ENCODE peak calls at places on chromosomes 16 and 17, in ten cellular contexts. One of them, this sample, is unnamed.

GRCh38 chr16:57507414-57508083 is 21.3 kb upstream of the DOK4 start:
- DNase-seq in stomach: no peak
- DNase-seq in GM12892: no peak
- DNase-seq in spleen: no peak
- DNase-seq in A549: no peak
- DNase-seq in sigmoid colon: peak; percentile 41
- DNase-seq in transverse colon: no peak
- DNase-seq in H1: no peak
- DNase-seq in lower leg skin: no peak
- DNase-seq in H54: no peak
- DNase-seq in this sample: no peak

GRCh38 chr17:63358111-63358839 is 87.8 kb downstream of the CYB561 start:
- DNase-seq in sigmoid colon: no peak
- DNase-seq in transverse colon: no peak
- DNase-seq in spleen: no peak
- DNase-seq in stomach: no peak
- DNase-seq in A549: peak; percentile 21
- DNase-seq in H1: no peak
- DNase-seq in H54: peak; percentile 46
- DNase-seq in lower leg skin: no peak
- DNase-seq in GM12892: no peak
- DNase-seq in this sample: no peak

GRCh38 chr17:53058031-53058430 is 764.7 kb upstream of the KIF2B start:
- DNase-seq in lower leg skin: no peak
- DNase-seq in sigmoid colon: no peak
- DNase-seq in spleen: no peak
- DNase-seq in H54: no peak
- DNase-seq in transverse colon: no peak
- DNase-seq in H1: no peak
- DNase-seq in stomach: no peak
- DNase-seq in GM12892: no peak
- DNase-seq in A549: no peak
- DNase-seq in this sample: no peak

GRCh38 chr16:11547517-11547916 is 39.2 kb downstream of the LITAF start:
- DNase-seq in H1: no peak
- DNase-seq in spleen: no peak
- DNase-seq in A549: no peak
- DNase-seq in lower leg skin: no peak
- DNase-seq in sigmoid colon: no peak
- DNase-seq in transverse colon: no peak
- DNase-seq in H54: no peak
- DNase-seq in stomach: no peak
- DNase-seq in GM12892: no peak
- DNase-seq in this sample: no peak

GRCh38 chr17:45052052-45052772 is 780 bp upstream of the DCAKD start:
- DNase-seq in sigmoid colon: peak; percentile 80
- DNase-seq in H1: peak; percentile 73
- DNase-seq in H54: no peak
- DNase-seq in A549: peak; percentile 38
- DNase-seq in lower leg skin: no peak
- DNase-seq in transverse colon: peak; percentile 68
- DNase-seq in spleen: peak; percentile 85
- DNase-seq in GM12892: no peak
- DNase-seq in stomach: peak; percentile 53
- DNase-seq in this sample: peak; percentile 65

GRCh38 chr16:89442588-89442987 is 47.8 kb downstream of the ANKRD11 start:
- DNase-seq in transverse colon: no peak
- DNase-seq in GM12892: no peak
- DNase-seq in H1: no peak
- DNase-seq in lower leg skin: no peak
- DNase-seq in A549: no peak
- DNase-seq in spleen: peak; percentile 58
- DNase-seq in sigmoid colon: no peak
- DNase-seq in stomach: no peak
- DNase-seq in H54: no peak
- DNase-seq in this sample: no peak

GRCh38 chr17:77437017-77437416 is 296.2 kb downstream of the SEC14L1 start:
- DNase-seq in lower leg skin: no peak
- DNase-seq in H54: no peak
- DNase-seq in H1: no peak
- DNase-seq in spleen: peak; percentile 87
- DNase-seq in A549: no peak
- DNase-seq in transverse colon: peak; percentile 42
- DNase-seq in sigmoid colon: peak; percentile 82
- DNase-seq in GM12892: no peak
- DNase-seq in stomach: no peak
- DNase-seq in this sample: no peak

GRCh38 chr17:67784364-67785121 is 40.8 kb upstream of the BPTF start:
- DNase-seq in sigmoid colon: no peak
- DNase-seq in stomach: peak; percentile 42
- DNase-seq in transverse colon: peak; percentile 40
- DNase-seq in GM12892: no peak
- DNase-seq in H1: no peak
- DNase-seq in spleen: no peak
- DNase-seq in H54: no peak
- DNase-seq in lower leg skin: no peak
- DNase-seq in A549: no peak
- DNase-seq in this sample: peak; percentile 98

GRCh38 chr17:16941643-16942042 is 30.3 kb downstream of the TNFRSF13B start:
- DNase-seq in transverse colon: no peak
- DNase-seq in sigmoid colon: no peak
- DNase-seq in stomach: no peak
- DNase-seq in A549: no peak
- DNase-seq in spleen: peak; percentile 13
- DNase-seq in H54: no peak
- DNase-seq in lower leg skin: no peak
- DNase-seq in GM12892: no peak
- DNase-seq in H1: no peak
- DNase-seq in this sample: no peak

GRCh38 chr16:46746821-46747776 is 1.0 kb downstream of the MYLK3 start:
- DNase-seq in GM12892: no peak
- DNase-seq in stomach: no peak
- DNase-seq in transverse colon: no peak
- DNase-seq in H1: no peak
- DNase-seq in H54: no peak
- DNase-seq in sigmoid colon: no peak
- DNase-seq in spleen: peak; percentile 72
- DNase-seq in A549: no peak
- DNase-seq in lower leg skin: no peak
- DNase-seq in this sample: no peak

GRCh38 chr16:46739934-46740333 is 8.2 kb downstream of the MYLK3 start:
- DNase-seq in stomach: no peak
- DNase-seq in GM12892: no peak
- DNase-seq in transverse colon: no peak
- DNase-seq in H1: no peak
- DNase-seq in sigmoid colon: peak; percentile 4
- DNase-seq in H54: no peak
- DNase-seq in lower leg skin: no peak
- DNase-seq in A549: no peak
- DNase-seq in spleen: peak; percentile 21
- DNase-seq in this sample: peak; percentile 80

GRCh38 chr16:46747777-46748651 is at the start of gene MYLK3:
- DNase-seq in stomach: no peak
- DNase-seq in transverse colon: no peak
- DNase-seq in sigmoid colon: peak; percentile 54
- DNase-seq in GM12892: no peak
- DNase-seq in H1: no peak
- DNase-seq in lower leg skin: no peak
- DNase-seq in spleen: peak; percentile 72
- DNase-seq in A549: no peak
- DNase-seq in H54: no peak
- DNase-seq in this sample: peak; percentile 71

GRCh38 chr16:46745594-46745993 is 2.5 kb downstream of the MYLK3 start:
- DNase-seq in A549: no peak
- DNase-seq in lower leg skin: no peak
- DNase-seq in H54: no peak
- DNase-seq in stomach: no peak
- DNase-seq in sigmoid colon: peak; percentile 32
- DNase-seq in H1: no peak
- DNase-seq in GM12892: no peak
- DNase-seq in transverse colon: no peak
- DNase-seq in spleen: no peak
- DNase-seq in this sample: peak; percentile 9

GRCh38 chr16:46743232-46743719 is 4.9 kb downstream of the MYLK3 start:
- DNase-seq in A549: no peak
- DNase-seq in transverse colon: no peak
- DNase-seq in lower leg skin: no peak
- DNase-seq in sigmoid colon: peak; percentile 50
- DNase-seq in H54: no peak
- DNase-seq in stomach: no peak
- DNase-seq in GM12892: no peak
- DNase-seq in spleen: peak; percentile 84
- DNase-seq in H1: no peak
- DNase-seq in this sample: peak; percentile 26
- TF ChIP-seq POLR2A in A549: no peak
- TF ChIP-seq POLR2A in transverse colon: no peak
- TF ChIP-seq POLR2A in lower leg skin: no peak
- TF ChIP-seq POLR2A in sigmoid colon: no peak
- TF ChIP-seq POLR2A in H54: no peak
- TF ChIP-seq POLR2A in stomach: no peak
- TF ChIP-seq POLR2A in GM12892: no peak
- TF ChIP-seq POLR2A in spleen: no peak
- TF ChIP-seq POLR2A in H1: no peak
- TF ChIP-seq POLR2A in this sample: no peak

GRCh38 chr17:43367588-43368242 is 31.1 kb upstream of the ARL4D start:
- DNase-seq in H1: peak; percentile 60
- DNase-seq in lower leg skin: no peak
- DNase-seq in spleen: no peak
- DNase-seq in H54: peak; percentile 36
- DNase-seq in GM12892: peak; percentile 38
- DNase-seq in sigmoid colon: no peak
- DNase-seq in A549: peak; percentile 92
- DNase-seq in transverse colon: no peak
- DNase-seq in stomach: no peak
- DNase-seq in this sample: no peak

GRCh38 chr17:43371227-43371821 is 27.5 kb upstream of the ARL4D start:
- DNase-seq in stomach: no peak
- DNase-seq in spleen: no peak
- DNase-seq in transverse colon: no peak
- DNase-seq in sigmoid colon: no peak
- DNase-seq in H1: no peak
- DNase-seq in lower leg skin: no peak
- DNase-seq in GM12892: no peak
- DNase-seq in H54: no peak
- DNase-seq in A549: no peak
- DNase-seq in this sample: no peak

GRCh38 chr17:43366809-43367587 is 31.8 kb upstream of the ARL4D start:
- DNase-seq in spleen: no peak
- DNase-seq in lower leg skin: no peak
- DNase-seq in H1: peak; percentile 54
- DNase-seq in transverse colon: no peak
- DNase-seq in sigmoid colon: no peak
- DNase-seq in stomach: no peak
- DNase-seq in A549: no peak
- DNase-seq in GM12892: no peak
- DNase-seq in H54: no peak
- DNase-seq in this sample: no peak

GRCh38 chr17:43369986-43370385 is 28.8 kb upstream of the ARL4D start:
- DNase-seq in spleen: no peak
- DNase-seq in sigmoid colon: peak; percentile 39
- DNase-seq in H1: no peak
- DNase-seq in A549: no peak
- DNase-seq in transverse colon: no peak
- DNase-seq in lower leg skin: no peak
- DNase-seq in stomach: no peak
- DNase-seq in GM12892: no peak
- DNase-seq in H54: no peak
- DNase-seq in this sample: no peak

GRCh38 chr17:43368740-43369506 is 29.9 kb upstream of the ARL4D start:
- DNase-seq in A549: peak; percentile 90
- DNase-seq in transverse colon: peak; percentile 85
- DNase-seq in GM12892: no peak
- DNase-seq in H1: peak; percentile 88
- DNase-seq in sigmoid colon: peak; percentile 94
- DNase-seq in H54: peak; percentile 71
- DNase-seq in lower leg skin: peak; percentile 81
- DNase-seq in stomach: peak; percentile 80
- DNase-seq in spleen: peak; percentile 93
- DNase-seq in this sample: peak; percentile 81
- TF ChIP-seq POLR2A in A549: peak; percentile 42
- TF ChIP-seq POLR2A in transverse colon: peak; percentile 45
- TF ChIP-seq POLR2A in GM12892: peak; percentile 73
- TF ChIP-seq POLR2A in H1: no peak
- TF ChIP-seq POLR2A in sigmoid colon: peak; percentile 21
- TF ChIP-seq POLR2A in H54: peak; percentile 51
- TF ChIP-seq POLR2A in lower leg skin: peak; percentile 37
- TF ChIP-seq POLR2A in stomach: no peak
- TF ChIP-seq POLR2A in spleen: no peak
- TF ChIP-seq POLR2A in this sample: peak; percentile 11

DNA sequence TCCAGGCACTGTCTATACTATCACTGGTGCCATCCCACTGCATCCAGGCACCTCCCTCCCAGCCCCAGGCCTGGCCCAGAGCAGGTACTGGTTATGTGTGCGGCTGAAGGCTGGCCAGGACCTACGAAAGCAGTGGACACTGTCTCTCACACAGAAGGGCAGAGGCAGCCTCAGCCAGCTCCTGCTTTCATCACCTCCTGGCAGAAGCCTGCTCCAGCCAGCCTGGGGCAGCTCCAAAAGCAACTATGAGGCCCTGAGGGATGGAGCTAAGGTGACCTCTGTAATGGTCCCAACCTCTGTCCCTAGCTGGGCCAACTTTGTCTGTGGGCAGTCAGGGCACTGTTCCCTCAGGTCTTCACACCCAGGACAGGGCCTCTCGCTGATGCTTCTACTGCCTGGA is 18.8 kb downstream of the HSD11B2 start:
- DNase-seq in spleen: no peak
- DNase-seq in A549: no peak
- DNase-seq in sigmoid colon: no peak
- DNase-seq in H54: no peak
- DNase-seq in transverse colon: no peak
- DNase-seq in GM12892: no peak
- DNase-seq in lower leg skin: no peak
- DNase-seq in stomach: no peak
- DNase-seq in H1: no peak
- DNase-seq in this sample: no peak
- TF ChIP-seq POLR2A in spleen: no peak
- TF ChIP-seq POLR2A in A549: no peak
- TF ChIP-seq POLR2A in sigmoid colon: no peak
- TF ChIP-seq POLR2A in H54: no peak
- TF ChIP-seq POLR2A in transverse colon: no peak
- TF ChIP-seq POLR2A in GM12892: no peak
- TF ChIP-seq POLR2A in lower leg skin: no peak
- TF ChIP-seq POLR2A in stomach: no peak
- TF ChIP-seq POLR2A in H1: no peak
- TF ChIP-seq POLR2A in this sample: no peak

DNA sequence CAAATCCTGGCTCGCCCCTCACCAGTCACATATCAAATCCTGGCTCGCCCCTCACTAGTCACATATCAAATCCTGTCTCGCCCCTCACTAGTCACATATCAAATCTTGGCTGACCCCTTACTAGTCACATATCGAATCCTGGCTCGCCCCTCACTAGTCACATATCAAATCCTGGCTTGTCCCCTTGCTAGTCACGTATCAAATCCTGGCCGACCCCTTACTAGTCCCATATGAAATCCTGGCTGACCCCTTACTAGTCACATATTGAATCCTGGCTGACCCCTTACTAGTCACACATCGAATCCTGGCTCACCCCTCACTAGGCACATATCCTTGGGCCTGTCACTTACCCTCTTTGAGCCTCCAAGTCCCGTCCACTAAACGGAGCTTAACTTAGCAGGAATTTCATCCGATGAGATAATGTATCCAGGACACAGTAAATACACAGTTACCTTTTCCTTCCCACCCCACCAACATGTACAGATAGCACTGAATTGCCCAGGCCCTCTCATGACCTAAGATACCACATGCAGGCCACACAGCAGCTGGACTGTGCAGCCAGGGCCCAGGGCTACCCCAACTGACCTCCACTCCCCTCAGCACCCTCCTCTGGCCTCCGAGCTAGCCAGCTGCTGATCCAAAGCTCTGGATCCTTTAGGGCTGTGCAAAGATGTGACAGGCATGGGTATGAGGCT is 157.8 kb upstream of the RPH3AL start:
- DNase-seq in H1: no peak
- DNase-seq in lower leg skin: no peak
- DNase-seq in H54: no peak
- DNase-seq in A549: no peak
- DNase-seq in spleen: peak; percentile 22
- DNase-seq in sigmoid colon: no peak
- DNase-seq in GM12892: no peak
- DNase-seq in transverse colon: no peak
- DNase-seq in stomach: no peak
- DNase-seq in this sample: no peak
- TF ChIP-seq POLR2A in H1: no peak
- TF ChIP-seq POLR2A in lower leg skin: no peak
- TF ChIP-seq POLR2A in H54: no peak
- TF ChIP-seq POLR2A in A549: no peak
- TF ChIP-seq POLR2A in spleen: no peak
- TF ChIP-seq POLR2A in sigmoid colon: no peak
- TF ChIP-seq POLR2A in GM12892: no peak
- TF ChIP-seq POLR2A in transverse colon: no peak
- TF ChIP-seq POLR2A in stomach: no peak
- TF ChIP-seq POLR2A in this sample: no peak